ENCODE peak calls at places on chromosomes 12 and 14, in four cellular contexts. H is HepG2, Z is H1, B is GM12878. F is an unnamed sample. For H3K36me3, the result is how much of the 10 kb centered on the place peaks cover.

GRCh38 chr12:108930756-108931155 is 50.9 kb downstream of the DAO start:
- DNase-seq in H (no peak), Z (no peak), B (no peak), F (no peak)

GRCh38 chr14:21090194-21090939 is 8.1 kb downstream of the ZNF219 start:
- DNase-seq in H (no peak), Z (peak), B (no peak), F (no peak)

GRCh38 chr14:85233756-85234545 is 296.0 kb upstream of the FLRT2 start:
- DNase-seq in H (no peak), Z (no peak), B (no peak), F (no peak)

GRCh38 chr12:63276537-63277365 is 125.8 kb upstream of the AVPR1A start:
- DNase-seq in H (peak), Z (peak), B (no peak), F (peak)

GRCh38 chr12:122527478-122527944 is 462 bp downstream of the KNTC1 start:
- DNase-seq in H (no peak), Z (no peak), B (no peak), F (no peak)

GRCh38 chr12:58288191-58288590 is 346.8 kb downstream of the ATP23 start:
- DNase-seq in H (no peak), Z (no peak), B (no peak), F (no peak)

GRCh38 chr14:89401241-89401640 is 15.8 kb downstream of the FOXN3 start:
- DNase-seq in H (no peak), Z (no peak), B (no peak), F (no peak)

GRCh38 chr14:34999500-34999899 is 16.7 kb downstream of the SRP54 start:
- DNase-seq in H (no peak), Z (no peak), B (no peak), F (no peak)

GRCh38 chr14:75849496-75849895 is 132.3 kb downstream of the TGFB3 start:
- DNase-seq in H (no peak), Z (no peak), B (no peak), F (no peak)

DNA sequence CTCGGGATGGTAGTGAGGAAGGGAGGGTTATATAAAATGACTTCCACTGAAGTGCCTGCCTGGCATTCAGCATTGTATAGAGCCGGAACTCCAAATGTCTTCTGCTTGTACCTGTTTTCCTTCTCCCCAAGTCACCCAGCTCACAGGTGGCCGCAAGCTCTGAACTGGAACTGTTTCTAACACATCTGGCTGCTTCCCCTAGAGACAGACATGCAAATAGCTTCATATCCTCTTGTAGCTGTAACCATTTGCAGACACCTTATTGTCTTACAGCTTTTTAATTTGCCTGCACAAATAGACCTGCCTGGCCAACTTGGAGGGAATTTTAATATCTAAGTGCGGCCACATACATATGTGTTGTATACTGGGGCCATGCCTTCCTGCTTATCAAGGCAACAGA is 126.0 kb downstream of the CHST11 start:
- DNase-seq in H (no peak), Z (no peak), B (peak), F (no peak)
- TF ChIP-seq SUZ12 in H (no peak), Z (no peak), B (no peak), F (no peak)

DNA sequence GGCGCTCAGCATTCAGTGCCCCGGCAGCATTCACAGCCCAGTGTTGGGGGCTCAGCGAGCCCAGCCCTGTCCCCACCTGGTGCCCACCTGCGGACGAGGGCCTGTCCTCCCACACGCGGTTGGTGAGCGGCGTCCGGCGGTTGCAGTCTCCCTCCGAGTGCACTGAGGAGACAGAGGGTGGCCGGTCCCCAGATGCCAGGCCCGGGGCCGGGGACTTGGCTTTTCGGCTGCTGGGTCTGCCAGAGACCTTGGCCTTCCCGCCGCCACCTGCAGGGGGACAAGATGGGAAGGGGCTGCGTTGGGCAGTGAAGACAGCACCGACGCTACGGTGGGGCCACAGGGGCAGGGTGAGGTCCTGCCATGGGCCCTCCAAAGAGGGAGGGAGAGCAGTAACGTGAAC is 31.2 kb downstream of the RFLNA start:
- DNase-seq in H (no peak), Z (no peak), B (no peak), F (no peak)
- H3K36me3 ChIP-seq in H (under half), Z (under half), B (under half), F (half or more)

GRCh38 chr14:100891501-100892445 is 11.7 kb downstream of the RTL1 start:
- DNase-seq in H (no peak), Z (no peak), B (no peak), F (no peak)
- TF ChIP-seq SUZ12 in H (no peak), Z (no peak), B (no peak), F (no peak)

DNA sequence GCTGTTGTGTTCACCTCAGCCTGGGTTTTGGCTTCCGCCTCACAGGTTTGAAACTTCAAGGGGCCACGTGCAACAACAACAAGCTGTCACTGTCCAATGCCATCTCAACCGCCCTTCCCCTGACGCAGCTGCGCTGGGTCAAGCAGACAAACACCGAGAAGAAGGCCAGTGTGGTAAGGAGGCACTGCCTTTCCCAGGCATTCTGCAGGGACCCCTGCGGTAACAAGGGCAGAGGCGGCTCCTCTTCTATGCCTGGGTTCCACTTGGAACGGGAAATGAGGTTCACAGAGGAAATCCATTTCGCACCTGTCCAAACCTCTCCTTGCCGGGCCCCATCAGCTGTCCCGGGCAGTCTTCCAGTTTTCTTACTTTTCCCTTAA is 36.8 kb downstream of the HSP90AA1 start:
- DNase-seq in H (no peak), Z (no peak), B (no peak), F (no peak)
- H3K36me3 ChIP-seq in H (under half), Z (half or more), B (under half), F (half or more)

GRCh38 chr14:50943261-50943942 is 881 bp downstream of the PYGL start:
- DNase-seq in H (peak), Z (peak), B (no peak), F (no peak)
- TF ChIP-seq SUZ12 in H (no peak), Z (no peak), B (no peak), F (no peak)

GRCh38 chr12:24851341-24851740 is 97.6 kb downstream of the BCAT1 start:
- DNase-seq in H (no peak), Z (no peak), B (no peak), F (no peak)

GRCh38 chr12:24845615-24846014 is 103.3 kb downstream of the BCAT1 start:
- DNase-seq in H (no peak), Z (no peak), B (no peak), F (no peak)

GRCh38 chr12:24850486-24850885 is 98.4 kb downstream of the BCAT1 start:
- DNase-seq in H (no peak), Z (no peak), B (no peak), F (no peak)

GRCh38 chr12:24848941-24849477 is 99.9 kb downstream of the BCAT1 start:
- DNase-seq in H (no peak), Z (no peak), B (no peak), F (no peak)

DNA sequence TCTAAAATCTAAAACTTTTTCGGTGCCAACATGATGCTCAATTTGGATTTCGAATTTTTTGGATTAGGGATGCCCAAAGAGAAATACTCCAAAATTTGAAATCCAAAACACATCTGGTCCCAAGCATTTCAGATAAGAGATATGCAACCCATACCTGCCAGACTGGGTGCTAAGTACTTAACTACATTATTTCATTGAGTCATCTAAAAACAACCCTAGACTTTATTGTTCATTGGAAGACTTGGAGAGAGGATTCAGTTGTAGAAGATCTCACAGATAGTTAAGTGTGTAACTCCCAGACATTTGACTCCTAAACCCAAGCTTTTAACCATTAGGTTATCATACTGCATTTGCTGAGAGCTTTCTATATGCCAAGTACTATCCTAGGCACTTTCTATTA is 102.2 kb downstream of the BCAT1 start:
- DNase-seq in H (no peak), Z (no peak), B (no peak), F (no peak)
- H3K36me3 ChIP-seq in H (under half), Z (under half), B (under half), F (half or more)

GRCh38 chr12:88298014-88298682 is 156.0 kb downstream of the TMTC3 start:
- DNase-seq in H (no peak), Z (no peak), B (no peak), F (no peak)
- TF ChIP-seq SUZ12 in H (no peak), Z (no peak), B (no peak), F (no peak)

GRCh38 chr12:117162649-117163048 is 27.6 kb downstream of the FBXO21 start:
- DNase-seq in H (no peak), Z (no peak), B (no peak), F (no peak)

GRCh38 chr12:117162167-117162539 is 28.1 kb downstream of the FBXO21 start:
- DNase-seq in H (no peak), Z (no peak), B (no peak), F (no peak)

GRCh38 chr12:117159674-117160073 is 30.6 kb downstream of the FBXO21 start:
- DNase-seq in H (no peak), Z (no peak), B (no peak), F (no peak)

GRCh38 chr12:117158911-117159310 is 31.4 kb downstream of the FBXO21 start:
- DNase-seq in H (no peak), Z (no peak), B (no peak), F (no peak)

GRCh38 chr12:117161460-117162166 is 28.7 kb downstream of the FBXO21 start:
- DNase-seq in H (no peak), Z (no peak), B (no peak), F (no peak)
- H3K36me3 ChIP-seq in H (under half), Z (under half), B (under half), F (half or more)